ENCODE peak calls at places on chromosomes 2 and 18, in four cellular contexts. D, E, O and H are unnamed samples.

GRCh38 chr2:567865-568638 is 109.2 kb downstream of the TMEM18 start:
- DNase-seq in O (peak), E (no peak), D (peak), H (no peak)

GRCh38 chr2:12918841-12919445 is 202.2 kb downstream of the TRIB2 start:
- DNase-seq in O (no peak), D (no peak), E (no peak), H (peak)

GRCh38 chr2:163652741-163653140 is 83.1 kb downstream of the FIGN start:
- DNase-seq in O (no peak), D (no peak), E (no peak), H (no peak)

GRCh38 chr18:47953471-47953931 is 23.0 kb upstream of the SMAD2 start:
- DNase-seq in D (peak), O (peak), E (peak), H (no peak)

GRCh38 chr2:109537565-109538221 is 76.1 kb downstream of the SEPTIN10 start:
- DNase-seq in O (no peak), E (no peak), D (no peak), H (peak)

GRCh38 chr18:27211569-27211968 is 26.5 kb upstream of the CHST9 start:
- DNase-seq in D (no peak), O (no peak), E (no peak), H (no peak)

GRCh38 chr2:100106460-100106859 is 35.9 kb downstream of the AFF3 start:
- DNase-seq in D (no peak), O (no peak), E (peak), H (peak)

GRCh38 chr2:75998451-75998850 is 287.7 kb upstream of the GCFC2 start:
- DNase-seq in E (no peak), D (no peak), O (no peak), H (no peak)